ENCODE peak calls at places on chromosomes 2 and 18, in eight cellular contexts. One of them, this sample, is unnamed.

GRCh38 chr2:62287895-62288589 is 92.1 kb downstream of the B3GNT2 start:
- DNase-seq in WERI-Rb-1: no peak
- DNase-seq in activated CD8-positive, alpha-beta memory T cell treated with anti-CD3 and anti-CD28 coated beads, Interleukin-2, amount 50 U/mL, for 48 hours: peak
- DNase-seq in T-helper 9 cell: peak
- DNase-seq in NCI-H446: peak
- DNase-seq in stomach: peak
- DNase-seq in astrocyte: no peak
- DNase-seq in Jurkat, Clone E6-1: peak
- DNase-seq in this sample: no peak

GRCh38 chr18:40159141-40160017 is 1795.7 kb upstream of the PIK3C3 start:
- DNase-seq in activated CD8-positive, alpha-beta memory T cell treated with anti-CD3 and anti-CD28 coated beads, Interleukin-2, amount 50 U/mL, for 48 hours: no peak
- DNase-seq in T-helper 9 cell: no peak
- DNase-seq in stomach: no peak
- DNase-seq in astrocyte: peak
- DNase-seq in WERI-Rb-1: no peak
- DNase-seq in NCI-H446: peak
- DNase-seq in Jurkat, Clone E6-1: peak
- DNase-seq in this sample: no peak

GRCh38 chr18:79515944-79516351 is 120.2 kb downstream of the NFATC1 start:
- DNase-seq in Jurkat, Clone E6-1: no peak
- DNase-seq in astrocyte: no peak
- DNase-seq in activated CD8-positive, alpha-beta memory T cell treated with anti-CD3 and anti-CD28 coated beads, Interleukin-2, amount 50 U/mL, for 48 hours: peak
- DNase-seq in stomach: no peak
- DNase-seq in WERI-Rb-1: no peak
- DNase-seq in NCI-H446: no peak
- DNase-seq in T-helper 9 cell: no peak
- DNase-seq in this sample: peak

GRCh38 chr2:130917006-130917688 is 80.4 kb downstream of the ARHGEF4 start:
- DNase-seq in WERI-Rb-1: no peak
- DNase-seq in astrocyte: no peak
- DNase-seq in stomach: no peak
- DNase-seq in NCI-H446: no peak
- DNase-seq in T-helper 9 cell: no peak
- DNase-seq in Jurkat, Clone E6-1: no peak
- DNase-seq in activated CD8-positive, alpha-beta memory T cell treated with anti-CD3 and anti-CD28 coated beads, Interleukin-2, amount 50 U/mL, for 48 hours: no peak
- DNase-seq in this sample: no peak

GRCh38 chr18:58721586-58722160 is 50.4 kb downstream of the MALT1 start:
- DNase-seq in activated CD8-positive, alpha-beta memory T cell treated with anti-CD3 and anti-CD28 coated beads, Interleukin-2, amount 50 U/mL, for 48 hours: no peak
- DNase-seq in NCI-H446: no peak
- DNase-seq in T-helper 9 cell: no peak
- DNase-seq in WERI-Rb-1: no peak
- DNase-seq in Jurkat, Clone E6-1: no peak
- DNase-seq in astrocyte: peak
- DNase-seq in stomach: no peak
- DNase-seq in this sample: no peak

GRCh38 chr18:68221116-68221724 is 493.7 kb downstream of the TMX3 start:
- DNase-seq in T-helper 9 cell: no peak
- DNase-seq in stomach: no peak
- DNase-seq in Jurkat, Clone E6-1: no peak
- DNase-seq in WERI-Rb-1: no peak
- DNase-seq in activated CD8-positive, alpha-beta memory T cell treated with anti-CD3 and anti-CD28 coated beads, Interleukin-2, amount 50 U/mL, for 48 hours: no peak
- DNase-seq in astrocyte: peak
- DNase-seq in NCI-H446: peak
- DNase-seq in this sample: no peak

GRCh38 chr2:217995741-217996141 is 7.1 kb downstream of the TNS1 start:
- DNase-seq in astrocyte: no peak
- DNase-seq in Jurkat, Clone E6-1: no peak
- DNase-seq in stomach: peak
- DNase-seq in activated CD8-positive, alpha-beta memory T cell treated with anti-CD3 and anti-CD28 coated beads, Interleukin-2, amount 50 U/mL, for 48 hours: no peak
- DNase-seq in T-helper 9 cell: no peak
- DNase-seq in WERI-Rb-1: no peak
- DNase-seq in NCI-H446: no peak
- DNase-seq in this sample: no peak

GRCh38 chr2:215794829-215795546 is 218.4 kb downstream of the MREG start:
- DNase-seq in Jurkat, Clone E6-1: no peak
- DNase-seq in astrocyte: no peak
- DNase-seq in stomach: no peak
- DNase-seq in activated CD8-positive, alpha-beta memory T cell treated with anti-CD3 and anti-CD28 coated beads, Interleukin-2, amount 50 U/mL, for 48 hours: no peak
- DNase-seq in WERI-Rb-1: no peak
- DNase-seq in NCI-H446: no peak
- DNase-seq in T-helper 9 cell: no peak
- DNase-seq in this sample: no peak

GRCh38 chr2:174492963-174493431 is 6.2 kb upstream of the GPR155 start:
- DNase-seq in Jurkat, Clone E6-1: peak
- DNase-seq in activated CD8-positive, alpha-beta memory T cell treated with anti-CD3 and anti-CD28 coated beads, Interleukin-2, amount 50 U/mL, for 48 hours: no peak
- DNase-seq in T-helper 9 cell: peak
- DNase-seq in astrocyte: no peak
- DNase-seq in WERI-Rb-1: no peak
- DNase-seq in stomach: no peak
- DNase-seq in NCI-H446: no peak
- DNase-seq in this sample: no peak

GRCh38 chr2:241240320-241241004 is 52.0 kb downstream of the ANO7 start:
- DNase-seq in NCI-H446: no peak
- DNase-seq in astrocyte: no peak
- DNase-seq in T-helper 9 cell: no peak
- DNase-seq in activated CD8-positive, alpha-beta memory T cell treated with anti-CD3 and anti-CD28 coated beads, Interleukin-2, amount 50 U/mL, for 48 hours: no peak
- DNase-seq in WERI-Rb-1: no peak
- DNase-seq in Jurkat, Clone E6-1: no peak
- DNase-seq in stomach: no peak
- DNase-seq in this sample: no peak

GRCh38 chr2:203935568-203935967 is 995 bp upstream of the ICOS start:
- DNase-seq in stomach: no peak
- DNase-seq in astrocyte: no peak
- DNase-seq in NCI-H446: no peak
- DNase-seq in activated CD8-positive, alpha-beta memory T cell treated with anti-CD3 and anti-CD28 coated beads, Interleukin-2, amount 50 U/mL, for 48 hours: no peak
- DNase-seq in Jurkat, Clone E6-1: no peak
- DNase-seq in WERI-Rb-1: no peak
- DNase-seq in T-helper 9 cell: no peak
- DNase-seq in this sample: no peak

GRCh38 chr2:85786444-85786843 is 32.7 kb downstream of the ATOH8 start:
- DNase-seq in astrocyte: no peak
- DNase-seq in NCI-H446: no peak
- DNase-seq in stomach: no peak
- DNase-seq in activated CD8-positive, alpha-beta memory T cell treated with anti-CD3 and anti-CD28 coated beads, Interleukin-2, amount 50 U/mL, for 48 hours: no peak
- DNase-seq in T-helper 9 cell: no peak
- DNase-seq in Jurkat, Clone E6-1: no peak
- DNase-seq in WERI-Rb-1: no peak
- DNase-seq in this sample: no peak

GRCh38 chr2:147482590-147483292 is 362.1 kb upstream of the ACVR2A start:
- DNase-seq in WERI-Rb-1: no peak
- DNase-seq in Jurkat, Clone E6-1: no peak
- DNase-seq in activated CD8-positive, alpha-beta memory T cell treated with anti-CD3 and anti-CD28 coated beads, Interleukin-2, amount 50 U/mL, for 48 hours: no peak
- DNase-seq in T-helper 9 cell: no peak
- DNase-seq in NCI-H446: no peak
- DNase-seq in stomach: no peak
- DNase-seq in astrocyte: no peak
- DNase-seq in this sample: no peak

GRCh38 chr18:9047715-9048114 is 54.8 kb upstream of the NDUFV2 start:
- DNase-seq in T-helper 9 cell: no peak
- DNase-seq in activated CD8-positive, alpha-beta memory T cell treated with anti-CD3 and anti-CD28 coated beads, Interleukin-2, amount 50 U/mL, for 48 hours: no peak
- DNase-seq in stomach: no peak
- DNase-seq in Jurkat, Clone E6-1: no peak
- DNase-seq in NCI-H446: no peak
- DNase-seq in astrocyte: no peak
- DNase-seq in WERI-Rb-1: no peak
- DNase-seq in this sample: no peak

GRCh38 chr2:157404363-157404762 is 39.5 kb downstream of the CYTIP start:
- DNase-seq in Jurkat, Clone E6-1: peak
- DNase-seq in WERI-Rb-1: no peak
- DNase-seq in NCI-H446: no peak
- DNase-seq in T-helper 9 cell: peak
- DNase-seq in activated CD8-positive, alpha-beta memory T cell treated with anti-CD3 and anti-CD28 coated beads, Interleukin-2, amount 50 U/mL, for 48 hours: no peak
- DNase-seq in astrocyte: peak
- DNase-seq in stomach: no peak
- DNase-seq in this sample: no peak

GRCh38 chr2:152406836-152407161 is 71.8 kb downstream of the FMNL2 start:
- DNase-seq in T-helper 9 cell: no peak
- DNase-seq in Jurkat, Clone E6-1: no peak
- DNase-seq in NCI-H446: no peak
- DNase-seq in stomach: no peak
- DNase-seq in activated CD8-positive, alpha-beta memory T cell treated with anti-CD3 and anti-CD28 coated beads, Interleukin-2, amount 50 U/mL, for 48 hours: no peak
- DNase-seq in astrocyte: no peak
- DNase-seq in WERI-Rb-1: no peak
- DNase-seq in this sample: no peak

GRCh38 chr2:47534179-47534919 is 131.4 kb downstream of the MSH2 start:
- DNase-seq in Jurkat, Clone E6-1: no peak
- DNase-seq in astrocyte: peak
- DNase-seq in activated CD8-positive, alpha-beta memory T cell treated with anti-CD3 and anti-CD28 coated beads, Interleukin-2, amount 50 U/mL, for 48 hours: no peak
- DNase-seq in stomach: no peak
- DNase-seq in NCI-H446: no peak
- DNase-seq in T-helper 9 cell: no peak
- DNase-seq in WERI-Rb-1: peak
- DNase-seq in this sample: no peak

GRCh38 chr2:131130298-131130596 is 25.1 kb downstream of the PLEKHB2 start:
- DNase-seq in stomach: no peak
- DNase-seq in T-helper 9 cell: no peak
- DNase-seq in Jurkat, Clone E6-1: no peak
- DNase-seq in NCI-H446: no peak
- DNase-seq in activated CD8-positive, alpha-beta memory T cell treated with anti-CD3 and anti-CD28 coated beads, Interleukin-2, amount 50 U/mL, for 48 hours: no peak
- DNase-seq in WERI-Rb-1: no peak
- DNase-seq in astrocyte: no peak
- DNase-seq in this sample: no peak

GRCh38 chr2:63379438-63379837 is 208.8 kb downstream of the WDPCP start:
- DNase-seq in Jurkat, Clone E6-1: no peak
- DNase-seq in T-helper 9 cell: no peak
- DNase-seq in WERI-Rb-1: no peak
- DNase-seq in NCI-H446: no peak
- DNase-seq in astrocyte: no peak
- DNase-seq in stomach: no peak
- DNase-seq in activated CD8-positive, alpha-beta memory T cell treated with anti-CD3 and anti-CD28 coated beads, Interleukin-2, amount 50 U/mL, for 48 hours: no peak
- DNase-seq in this sample: no peak

GRCh38 chr2:197309369-197310231 is 980 bp downstream of the ANKRD44 start:
- DNase-seq in astrocyte: no peak
- DNase-seq in WERI-Rb-1: peak
- DNase-seq in Jurkat, Clone E6-1: no peak
- DNase-seq in activated CD8-positive, alpha-beta memory T cell treated with anti-CD3 and anti-CD28 coated beads, Interleukin-2, amount 50 U/mL, for 48 hours: peak
- DNase-seq in T-helper 9 cell: peak
- DNase-seq in NCI-H446: no peak
- DNase-seq in stomach: peak
- DNase-seq in this sample: peak